ENCODE peak calls at places on chromosomes 3 and 15, in nine cellular contexts. V is fibroblast of lung, I is DND-41, N is mammary epithelial cell, G is tibial artery, O is fibroblast of pulmonary artery, P is choroid plexus epithelial cell, M is foreskin fibroblast, J is GM06990. W is an unnamed sample.

GRCh38 chr15:75368689-75369239 is 357 bp upstream of the MAN2C1 start:
- DNase-seq in V (peak), I (no peak), N (no peak), G (no peak), O (no peak), P (no peak), M (peak), J (no peak), W (no peak)

GRCh38 chr15:90071220-90071807 is 31.0 kb downstream of the IDH2 start:
- DNase-seq in V (peak), I (peak), N (peak), G (peak), O (peak), P (peak), M (peak), J (no peak), W (peak)

GRCh38 chr3:27644936-27645335 is 77.2 kb downstream of the EOMES start:
- DNase-seq in V (peak), I (no peak), N (no peak), G (no peak), O (no peak), P (no peak), M (peak), J (no peak), W (no peak)

GRCh38 chr3:73228425-73228824 is 167.0 kb downstream of the EBLN2 start:
- DNase-seq in V (peak), I (no peak), N (peak), G (no peak), O (no peak), P (no peak), M (no peak), J (no peak), W (no peak)

GRCh38 chr3:47324278-47324865 is 41.6 kb downstream of the KLHL18 start:
- DNase-seq in V (peak), I (peak), N (peak), G (no peak), O (peak), P (peak), M (peak), J (no peak), W (peak)

GRCh38 chr3:80233576-80233975 is 465.8 kb upstream of the ROBO1 start:
- DNase-seq in V (peak), I (no peak), N (peak), G (no peak), O (no peak), P (no peak), M (no peak), J (no peak), W (no peak)

GRCh38 chr3:43016513-43016865 is 37.4 kb downstream of the GASK1A start:
- DNase-seq in V (no peak), I (peak), N (no peak), G (no peak), O (no peak), P (no peak), M (no peak), J (no peak), W (peak)

GRCh38 chr15:48285329-48286214 is 45.7 kb upstream of the DUT start:
- DNase-seq in V (peak), I (peak), N (peak), G (peak), O (peak), P (peak), M (peak), J (peak), W (no peak)

GRCh38 chr15:86634146-86634545 is 554.5 kb downstream of the AGBL1 start:
- DNase-seq in V (no peak), I (no peak), N (no peak), G (no peak), O (no peak), P (no peak), M (no peak), J (no peak), W (no peak)

GRCh38 chr3:127585163-127585812 is 5.2 kb downstream of the TPRA1 start:
- DNase-seq in V (peak), I (no peak), N (no peak), G (no peak), O (peak), P (peak), M (peak), J (no peak), W (no peak)

GRCh38 chr3:25747033-25747432 is 36.2 kb downstream of the NGLY1 start:
- DNase-seq in V (peak), I (no peak), N (peak), G (no peak), O (peak), P (peak), M (no peak), J (no peak), W (no peak)

GRCh38 chr3:171072432-171072831 is 45.9 kb upstream of the SLC2A2 start:
- DNase-seq in V (no peak), I (no peak), N (no peak), G (no peak), O (no peak), P (no peak), M (no peak), J (no peak), W (no peak)

GRCh38 chr3:132237652-132238032 is 79.6 kb upstream of the ACP3 start:
- DNase-seq in V (no peak), I (no peak), N (no peak), G (no peak), O (no peak), P (no peak), M (no peak), J (no peak), W (no peak)

GRCh38 chr3:14301558-14301957 is 100.8 kb upstream of the SLC6A6 start:
- DNase-seq in V (no peak), I (no peak), N (peak), G (peak), O (peak), P (no peak), M (peak), J (no peak), W (peak)

GRCh38 chr15:37880009-37880834 is 54.2 kb upstream of the TMCO5A start:
- DNase-seq in V (peak), I (peak), N (peak), G (no peak), O (peak), P (peak), M (peak), J (peak), W (no peak)

GRCh38 chr3:42690191-42690590 is 4.9 kb downstream of the KLHL40 start:
- DNase-seq in V (no peak), I (no peak), N (no peak), G (peak), O (no peak), P (no peak), M (no peak), J (no peak), W (peak)

GRCh38 chr15:69755571-69756310 is 303.1 kb downstream of the RPLP1 start:
- DNase-seq in V (peak), I (peak), N (peak), G (no peak), O (peak), P (peak), M (no peak), J (peak), W (no peak)

GRCh38 chr15:30963681-30964080 is 27.7 kb downstream of the MTMR10 start:
- DNase-seq in V (no peak), I (no peak), N (no peak), G (no peak), O (no peak), P (no peak), M (no peak), J (no peak), W (no peak)

GRCh38 chr3:11145888-11146287 is 8.4 kb upstream of the HRH1 start:
- DNase-seq in V (peak), I (no peak), N (peak), G (no peak), O (peak), P (peak), M (peak), J (no peak), W (no peak)

GRCh38 chr15:71448688-71449114 is 333.4 kb downstream of the THSD4 start:
- DNase-seq in V (peak), I (peak), N (peak), G (no peak), O (peak), P (peak), M (peak), J (peak), W (no peak)

GRCh38 chr3:171162986-171163723 is 136.6 kb upstream of the SLC2A2 start:
- DNase-seq in V (no peak), I (no peak), N (no peak), G (no peak), O (no peak), P (peak), M (peak), J (no peak), W (no peak)

GRCh38 chr15:90401499-90401898 is 13.5 kb downstream of the IQGAP1 start:
- DNase-seq in V (no peak), I (no peak), N (no peak), G (no peak), O (no peak), P (no peak), M (no peak), J (no peak), W (no peak)

GRCh38 chr15:44738340-44738984 is 2.1 kb downstream of the TRIM69 start:
- DNase-seq in V (peak), I (no peak), N (peak), G (no peak), O (peak), P (peak), M (peak), J (no peak), W (no peak)

GRCh38 chr15:96703794-96704550 is 373.5 kb downstream of the NR2F2 start:
- DNase-seq in V (peak), I (no peak), N (no peak), G (no peak), O (no peak), P (no peak), M (no peak), J (no peak), W (no peak)

GRCh38 chr3:859135-859534 is 233.7 kb upstream of the CNTN6 start:
- DNase-seq in V (no peak), I (no peak), N (no peak), G (no peak), O (no peak), P (no peak), M (no peak), J (no peak), W (no peak)

GRCh38 chr15:80978685-80979084 is 10.9 kb downstream of the MESD start:
- DNase-seq in V (peak), I (no peak), N (no peak), G (no peak), O (no peak), P (peak), M (peak), J (no peak), W (no peak)

GRCh38 chr3:139634236-139634635 is 43.5 kb downstream of the NMNAT3 start:
- DNase-seq in V (peak), I (no peak), N (no peak), G (no peak), O (no peak), P (no peak), M (peak), J (no peak), W (no peak)

GRCh38 chr3:193743702-193744047 is 150.7 kb downstream of the OPA1 start:
- DNase-seq in V (peak), I (no peak), N (no peak), G (no peak), O (peak), P (peak), M (no peak), J (peak), W (no peak)

GRCh38 chr3:162863579-162863978 is 1367.0 kb downstream of the OTOL1 start:
- DNase-seq in V (no peak), I (no peak), N (no peak), G (no peak), O (no peak), P (no peak), M (no peak), J (no peak), W (no peak)

GRCh38 chr3:157136647-157137387 is 23.1 kb downstream of the CCNL1 start:
- DNase-seq in V (peak), I (no peak), N (peak), G (no peak), O (peak), P (peak), M (peak), J (no peak), W (no peak)

GRCh38 chr3:53718462-53718861 is 127.8 kb downstream of the CHDH start:
- DNase-seq in V (no peak), I (no peak), N (no peak), G (no peak), O (no peak), P (no peak), M (no peak), J (no peak), W (no peak)

GRCh38 chr3:4410174-4410573 is 56.9 kb downstream of the SUMF1 start:
- DNase-seq in V (no peak), I (no peak), N (peak), G (no peak), O (peak), P (no peak), M (peak), J (no peak), W (no peak)

GRCh38 chr3:106447902-106448301 is 579.1 kb upstream of the CBLB start:
- DNase-seq in V (no peak), I (no peak), N (no peak), G (no peak), O (no peak), P (no peak), M (no peak), J (no peak), W (no peak)

GRCh38 chr3:118960876-118961275 is 73.8 kb downstream of the IGSF11 start:
- DNase-seq in V (peak), I (no peak), N (no peak), G (no peak), O (no peak), P (no peak), M (peak), J (no peak), W (no peak)

GRCh38 chr3:141094851-141095545 is 43.9 kb downstream of the SPSB4 start:
- DNase-seq in V (peak), I (no peak), N (no peak), G (peak), O (peak), P (peak), M (peak), J (no peak), W (peak)

GRCh38 chr3:189337672-189338071 is 165.9 kb downstream of the TPRG1 start:
- DNase-seq in V (no peak), I (no peak), N (no peak), G (no peak), O (no peak), P (no peak), M (no peak), J (no peak), W (no peak)

GRCh38 chr3:189342811-189343210 is 171.0 kb downstream of the TPRG1 start:
- DNase-seq in V (peak), I (no peak), N (no peak), G (no peak), O (no peak), P (no peak), M (no peak), J (no peak), W (no peak)

GRCh38 chr3:189339996-189340395 is 168.2 kb downstream of the TPRG1 start:
- DNase-seq in V (no peak), I (no peak), N (no peak), G (no peak), O (no peak), P (no peak), M (no peak), J (no peak), W (no peak)

GRCh38 chr3:189338366-189338765 is 166.6 kb downstream of the TPRG1 start:
- DNase-seq in V (no peak), I (no peak), N (no peak), G (no peak), O (no peak), P (no peak), M (no peak), J (no peak), W (no peak)

DNA sequence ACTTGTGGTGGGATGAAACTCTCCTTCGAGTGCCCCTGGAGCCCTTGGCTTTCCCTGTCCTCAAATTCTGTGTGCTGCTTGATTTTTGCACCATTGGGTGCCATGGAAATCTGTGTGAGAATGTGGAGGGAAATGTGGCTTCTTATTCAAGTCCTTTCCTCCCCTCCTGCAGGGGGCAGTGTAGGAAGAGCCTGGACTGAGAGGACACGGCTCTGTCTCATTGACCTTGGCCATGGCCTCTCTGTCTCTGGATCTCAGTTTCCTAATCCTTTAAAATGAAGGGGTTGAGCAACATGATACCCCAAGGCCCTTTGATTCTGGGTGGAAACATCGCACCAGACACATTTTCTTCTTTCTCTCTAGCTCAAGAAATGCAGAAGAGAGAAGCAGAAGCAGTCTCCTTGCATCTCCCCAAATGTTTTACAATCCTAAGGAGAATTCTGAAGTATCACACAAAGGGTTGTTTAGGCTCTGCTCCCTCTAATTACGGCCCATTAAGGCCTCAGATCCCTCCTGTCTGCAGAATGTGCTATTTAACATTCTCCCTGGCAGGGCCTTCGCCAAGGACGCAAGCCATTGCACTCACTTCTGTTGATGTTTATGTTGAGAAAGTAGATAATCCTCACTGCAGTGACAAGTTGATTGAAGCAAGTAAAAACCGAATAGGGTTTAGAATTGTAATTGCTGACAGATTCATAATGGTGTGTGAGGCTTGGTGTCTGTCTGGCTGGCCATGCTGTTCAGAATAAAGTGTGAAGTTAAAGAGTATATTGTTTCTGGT is 169.1 kb downstream of the TPRG1 start:
- DNase-seq in V (no peak), I (peak), N (no peak), G (no peak), O (peak), P (no peak), M (no peak), J (no peak), W (no peak)
- TF ChIP-seq CTCF in V (peak), I (peak), N (peak), G (no peak), O (peak), P (peak), M (peak), J (peak), W (no peak)

GRCh38 chr15:92651877-92652575 is 3.5 kb downstream of the FAM174B start:
- DNase-seq in V (no peak), I (no peak), N (no peak), G (no peak), O (no peak), P (no peak), M (no peak), J (no peak), W (no peak)

GRCh38 chr15:92650966-92651365 is 4.6 kb downstream of the FAM174B start:
- DNase-seq in V (no peak), I (no peak), N (no peak), G (no peak), O (no peak), P (no peak), M (no peak), J (no peak), W (peak)

GRCh38 chr15:92653836-92654524 is 1.6 kb downstream of the FAM174B start:
- DNase-seq in V (peak), I (no peak), N (no peak), G (no peak), O (no peak), P (peak), M (no peak), J (no peak), W (peak)

GRCh38 chr15:92653366-92653765 is 2.2 kb downstream of the FAM174B start:
- DNase-seq in V (no peak), I (no peak), N (no peak), G (no peak), O (no peak), P (no peak), M (no peak), J (no peak), W (no peak)

GRCh38 chr15:92652576-92652966 is 3.0 kb downstream of the FAM174B start:
- DNase-seq in V (no peak), I (no peak), N (no peak), G (no peak), O (no peak), P (no peak), M (no peak), J (no peak), W (no peak)
- H3K4me3 ChIP-seq in V (no peak), I (no peak), N (no peak), G (no peak), O (no peak), P (no peak), M (no peak), J (no peak), W (no peak)

DNA sequence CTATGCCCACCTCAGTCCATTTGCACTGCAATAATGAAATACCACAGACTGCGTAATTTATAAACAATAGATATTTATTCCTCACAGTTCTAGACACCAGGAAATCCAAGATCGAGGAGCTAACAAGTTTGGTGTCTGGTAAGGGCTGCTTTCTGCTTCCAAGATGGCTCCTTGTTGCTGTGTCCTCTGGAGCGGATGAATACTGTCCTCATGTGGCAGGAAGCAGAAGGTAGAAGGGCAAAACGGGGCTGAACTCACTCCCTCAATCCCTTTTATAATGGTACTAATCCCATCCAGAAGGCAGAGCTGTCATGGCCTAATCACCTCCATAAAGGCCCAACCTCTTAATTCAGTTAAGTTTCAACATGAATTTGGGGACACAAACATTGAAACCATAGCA is 75.3 kb downstream of the P2RY1 start:
- DNase-seq in V (no peak), I (no peak), N (no peak), G (no peak), O (peak), P (peak), M (peak), J (no peak), W (no peak)
- TF ChIP-seq CTCF in V (no peak), I (no peak), N (no peak), G (no peak), O (peak), P (peak), M (no peak), J (peak), W (no peak)

GRCh38 chr15:101209285-101209821 is 42.5 kb downstream of the CHSY1 start:
- DNase-seq in V (no peak), I (no peak), N (no peak), G (no peak), O (no peak), P (no peak), M (no peak), J (no peak), W (no peak)

GRCh38 chr15:101210466-101210865 is 41.4 kb downstream of the CHSY1 start:
- DNase-seq in V (no peak), I (no peak), N (no peak), G (no peak), O (no peak), P (no peak), M (no peak), J (no peak), W (no peak)

GRCh38 chr15:101210058-101210457 is 41.8 kb downstream of the CHSY1 start:
- DNase-seq in V (no peak), I (no peak), N (no peak), G (no peak), O (no peak), P (no peak), M (no peak), J (no peak), W (no peak)

GRCh38 chr15:101206173-101206572 is 45.7 kb downstream of the CHSY1 start:
- DNase-seq in V (peak), I (peak), N (no peak), G (no peak), O (peak), P (peak), M (peak), J (no peak), W (no peak)

GRCh38 chr15:101207867-101208288 is 44.0 kb downstream of the CHSY1 start:
- DNase-seq in V (peak), I (no peak), N (peak), G (peak), O (peak), P (peak), M (peak), J (no peak), W (peak)
- H3K4me3 ChIP-seq in V (no peak), I (no peak), N (no peak), G (no peak), O (no peak), P (no peak), M (no peak), J (no peak), W (no peak)

DNA sequence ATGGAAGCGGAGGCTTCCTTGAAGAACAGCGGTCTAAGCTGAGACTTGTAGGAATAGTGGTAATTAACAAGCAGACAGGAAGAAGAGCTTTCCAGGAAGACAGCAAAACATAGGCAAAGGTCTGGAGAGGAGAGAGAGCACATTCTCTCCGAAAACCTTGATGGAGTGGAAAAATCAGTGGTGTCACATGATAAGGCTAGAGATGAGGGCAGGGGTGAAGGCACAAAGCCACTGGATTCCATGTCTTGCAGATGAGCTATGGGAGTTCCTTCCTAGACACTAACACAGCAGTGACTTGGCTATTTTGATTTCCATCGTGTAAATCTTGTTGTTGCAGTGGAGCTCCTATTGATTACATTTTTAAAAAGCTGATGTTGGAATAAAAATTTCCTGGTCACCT is 132.0 kb downstream of the MCTP2 start:
- DNase-seq in V (no peak), I (no peak), N (no peak), G (no peak), O (no peak), P (no peak), M (no peak), J (no peak), W (no peak)
- TF ChIP-seq CTCF in V (no peak), I (no peak), N (no peak), G (no peak), O (no peak), P (no peak), M (no peak), J (no peak), W (no peak)

GRCh38 chr15:62119224-62119925 is 45.7 kb downstream of the C2CD4B start:
- DNase-seq in V (peak), I (peak), N (peak), G (no peak), O (peak), P (peak), M (peak), J (no peak), W (peak)
- H3K4me3 ChIP-seq in V (no peak), I (no peak), N (no peak), G (peak), O (no peak), P (peak), M (peak), J (no peak), W (no peak)

W was measured in lower leg skin.